ENCODE peak calls at places on chromosomes 16 and 17, in six cellular contexts. L, B, V, H, W and M are unnamed samples.

GRCh38 chr17:70067104-70067503 is 7.9 kb upstream of the KCNJ16 start:
- DNase-seq in L (no peak), B (no peak), V (no peak), H (no peak), W (no peak), M (no peak)

GRCh38 chr16:15043344-15043743 is 12.5 kb downstream of the NTAN1 start:
- DNase-seq in L (no peak), B (peak; percentile 25), V (no peak), H (no peak), W (no peak), M (no peak)

GRCh38 chr17:20266806-20267458 is 200.4 kb downstream of the LGALS9B start:
- DNase-seq in L (no peak), B (peak; percentile 91), V (no peak), H (no peak), W (no peak), M (no peak)

GRCh38 chr17:57475786-57476185 is 219.5 kb downstream of the MSI2 start:
- DNase-seq in L (no peak), B (no peak), V (no peak), H (no peak), W (no peak), M (no peak)

GRCh38 chr16:5873221-5873620 is 775.6 kb upstream of the EEF2KMT start:
- DNase-seq in L (no peak), B (no peak), V (no peak), H (no peak), W (no peak), M (no peak)

GRCh38 chr16:66927012-66927436 is 1.7 kb upstream of the RRAD start:
- DNase-seq in L (no peak), B (peak; percentile 88), V (no peak), H (no peak), W (no peak), M (peak; percentile 85)

GRCh38 chr17:29242790-29243189 is 3.9 kb upstream of the CRYBA1 start:
- DNase-seq in L (no peak), B (no peak), V (no peak), H (no peak), W (no peak), M (no peak)

GRCh38 chr16:57538235-57538711 is 1.9 kb upstream of the CCDC102A start:
- DNase-seq in L (peak; percentile 57), B (no peak), V (no peak), H (peak; percentile 27), W (peak; percentile 40), M (no peak)

GRCh38 chr16:57810197-57811024 is 8.1 kb upstream of the KIFC3 start:
- DNase-seq in L (peak; percentile 96), B (peak; percentile 68), V (peak; percentile 56), H (peak; percentile 61), W (peak; percentile 95), M (peak; percentile 76)

GRCh38 chr17:48973806-48974205 is 5.4 kb upstream of the GIP start:
- DNase-seq in L (no peak), B (no peak), V (no peak), H (no peak), W (no peak), M (no peak)

GRCh38 chr17:78019367-78019975 is 61.0 kb downstream of the TNRC6C start:
- DNase-seq in L (no peak), B (peak; percentile 62), V (no peak), H (no peak), W (no peak), M (no peak)

GRCh38 chr17:34847939-34848338 is 113.3 kb downstream of the CCT6B start:
- DNase-seq in L (no peak), B (no peak), V (no peak), H (no peak), W (no peak), M (no peak)

GRCh38 chr17:74850914-74851313 is 8.8 kb downstream of the GRIN2C start:
- DNase-seq in L (no peak), B (no peak), V (no peak), H (no peak), W (no peak), M (no peak)

GRCh38 chr16:819336-819735 is 18.8 kb upstream of the GNG13 start:
- DNase-seq in L (no peak), B (no peak), V (no peak), H (no peak), W (no peak), M (no peak)

GRCh38 chr17:61400786-61401279 is 1.2 kb downstream of the TBX2 start:
- DNase-seq in L (no peak), B (no peak), V (no peak), H (no peak), W (no peak), M (no peak)

DNA sequence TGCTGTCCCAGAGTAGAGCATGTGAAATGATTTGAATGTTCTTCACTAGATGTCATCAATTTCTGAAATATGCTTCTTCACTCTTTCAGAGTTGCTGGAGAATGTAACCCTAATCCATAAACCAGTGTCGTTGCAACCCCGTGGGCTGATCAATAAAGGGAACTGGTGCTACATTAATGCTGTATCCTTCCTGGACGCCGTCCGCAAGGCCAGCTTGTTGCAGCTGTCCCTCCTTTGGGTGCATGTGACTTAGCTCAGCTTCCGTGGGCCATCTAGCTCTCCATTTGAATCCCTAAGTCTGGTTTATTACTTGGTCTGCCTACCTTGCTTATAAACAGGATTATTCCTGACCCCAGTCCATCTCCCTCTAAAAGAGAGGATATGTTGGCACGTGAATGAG is 58.8 kb downstream of the USP10 start:
- DNase-seq in L (no peak), B (no peak), V (no peak), H (no peak), W (no peak), M (no peak)
- H3K27ac ChIP-seq in L (peak overlapping the region; percentile 74), B (peak overlapping the region; percentile 70), V (no peak overlapping the region), H (no peak overlapping the region), W (no peak overlapping the region), M (no peak overlapping the region)

GRCh38 chr17:17527534-17527933 is 31.3 kb upstream of the RASD1 start:
- DNase-seq in L (no peak), B (no peak), V (no peak), H (no peak), W (peak; percentile 93), M (peak; percentile 60)

GRCh38 chr17:17526369-17526768 is 30.2 kb upstream of the RASD1 start:
- DNase-seq in L (no peak), B (no peak), V (peak; percentile 51), H (peak; percentile 78), W (no peak), M (peak; percentile 94)

GRCh38 chr17:17528696-17529652 is 32.8 kb upstream of the RASD1 start:
- DNase-seq in L (no peak), B (no peak), V (no peak), H (no peak), W (peak; percentile 98), M (peak; percentile 43)

GRCh38 chr17:17525956-17526355 is 29.8 kb upstream of the RASD1 start:
- DNase-seq in L (no peak), B (no peak), V (no peak), H (peak; percentile 67), W (no peak), M (peak; percentile 64)

DNA sequence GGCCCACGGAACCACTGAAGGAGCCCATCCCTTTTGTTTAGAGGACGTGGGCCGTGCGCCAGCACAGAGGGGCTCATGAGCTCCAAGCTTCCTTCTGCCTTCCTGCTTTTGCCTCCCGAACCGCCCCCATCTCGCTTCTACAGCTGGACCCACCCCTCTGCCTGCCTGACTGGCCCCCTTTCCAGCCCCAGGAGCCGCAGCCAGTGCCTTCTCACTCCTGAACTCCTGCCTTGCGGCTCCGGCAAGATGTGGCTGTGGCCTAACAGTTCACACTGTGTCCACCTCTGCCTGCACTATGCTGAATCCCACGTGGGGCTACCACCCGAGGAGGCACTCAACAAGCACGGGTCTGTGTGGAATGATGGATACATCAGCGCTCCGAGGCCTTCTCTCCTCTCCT is 31.9 kb upstream of the RASD1 start:
- DNase-seq in L (no peak), B (no peak), V (no peak), H (no peak), W (no peak), M (no peak)
- TF ChIP-seq POLR2A in L (no peak), B (no peak), V (no peak), H (no peak), W (no peak), M (no peak)

GRCh38 chr17:59469786-59470485 is 95.5 kb upstream of the DHX40 start:
- DNase-seq in L (no peak), B (no peak), V (no peak), H (no peak), W (peak; percentile 67), M (no peak)

GRCh38 chr17:59464246-59464645 is 101.2 kb upstream of the DHX40 start:
- DNase-seq in L (no peak), B (no peak), V (no peak), H (no peak), W (no peak), M (no peak)

GRCh38 chr17:59470624-59471297 is 94.6 kb upstream of the DHX40 start:
- DNase-seq in L (no peak), B (no peak), V (no peak), H (no peak), W (no peak), M (no peak)

GRCh38 chr17:59465949-59466307 is 99.5 kb upstream of the DHX40 start:
- DNase-seq in L (no peak), B (no peak), V (no peak), H (no peak), W (no peak), M (no peak)

DNA sequence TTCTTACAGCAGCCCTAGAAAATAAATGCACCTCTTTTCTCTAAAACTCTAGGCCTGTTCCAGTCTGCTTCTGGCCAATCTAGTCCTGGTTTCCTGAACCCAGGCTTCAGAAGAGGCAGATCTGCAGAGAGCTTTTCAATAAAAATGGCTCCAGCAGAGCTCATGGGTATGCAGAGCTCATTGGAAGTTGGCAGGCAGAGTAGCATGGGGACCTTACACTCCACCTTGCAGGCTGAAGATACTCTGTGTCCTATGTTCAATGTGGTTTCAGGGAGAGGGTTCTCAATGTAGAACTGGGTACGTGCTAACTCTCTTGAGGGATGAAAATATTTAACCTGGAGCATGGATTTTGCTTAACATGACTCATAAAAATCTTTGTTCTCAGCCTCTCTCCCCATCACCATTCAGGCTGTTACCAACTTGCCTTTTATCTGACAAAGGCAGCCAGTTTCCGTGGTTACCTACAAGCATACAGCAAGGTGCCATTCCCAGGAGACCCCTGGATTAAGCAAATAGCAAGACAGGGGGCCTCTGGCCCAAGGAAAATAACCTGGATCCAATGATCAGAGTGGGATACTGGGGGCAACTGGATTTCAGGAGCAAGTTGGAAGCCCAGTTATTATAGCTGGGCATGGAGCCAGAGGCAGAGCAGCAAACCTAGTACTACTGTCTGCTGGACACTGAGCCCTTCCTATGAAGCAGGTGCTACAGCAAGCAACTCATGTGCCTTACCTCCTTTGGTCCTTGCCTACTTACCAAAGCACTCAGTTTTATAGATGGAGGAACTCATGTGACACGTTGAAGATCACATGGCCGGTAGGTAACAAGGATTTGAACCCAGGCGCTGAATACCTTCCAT is 98.2 kb upstream of the DHX40 start:
- DNase-seq in L (no peak), B (no peak), V (no peak), H (no peak), W (no peak), M (no peak)
- H3K27ac ChIP-seq in L (no peak overlapping the region), B (no peak overlapping the region), V (no peak overlapping the region), H (no peak overlapping the region), W (peak overlapping the region; percentile 9), M (no peak overlapping the region)

GRCh38 chr16:19890901-19891300 is 6.3 kb upstream of the GPRC5B start:
- DNase-seq in L (no peak), B (no peak), V (no peak), H (no peak), W (no peak), M (no peak)
- TF ChIP-seq POLR2A in L (no peak), B (no peak), V (no peak), H (no peak), W (no peak), M (no peak)